ENCODE peak calls at places on chromosomes 7 and 10, in six cellular contexts. U, B, Y, D, A and T are unnamed samples.

GRCh38 chr7:148983220-148984146 is 44.8 kb downstream of the PDIA4 start:
- DNase-seq in U (peak), B (peak), Y (peak), D (peak), A (peak), T (peak)

GRCh38 chr7:148814938-148815559 is 69.0 kb downstream of the EZH2 start:
- DNase-seq in U (no peak), B (no peak), Y (no peak), D (no peak), A (no peak), T (no peak)

GRCh38 chr7:82057476-82057875 is 287.6 kb upstream of the HGF start:
- DNase-seq in U (no peak), B (no peak), Y (no peak), D (peak), A (no peak), T (no peak)

GRCh38 chr10:78756604-78757442 is 311.9 kb upstream of the ZMIZ1 start:
- DNase-seq in U (peak), B (peak), Y (no peak), D (peak), A (no peak), T (no peak)

GRCh38 chr10:60271319-60272040 is 118.2 kb downstream of the ANK3 start:
- DNase-seq in U (no peak), B (no peak), Y (no peak), D (no peak), A (no peak), T (no peak)

GRCh38 chr7:128148676-128149075 is 92.4 kb upstream of the LEP start:
- DNase-seq in U (no peak), B (no peak), Y (no peak), D (no peak), A (peak), T (peak)

GRCh38 chr7:143303733-143304132 is 12.2 kb upstream of the CLCN1 start:
- DNase-seq in U (no peak), B (no peak), Y (no peak), D (no peak), A (no peak), T (no peak)

GRCh38 chr7:41182782-41183181 is 520.1 kb downstream of the INHBA start:
- DNase-seq in U (no peak), B (no peak), Y (no peak), D (no peak), A (no peak), T (no peak)

GRCh38 chr10:44397476-44398225 is 12.8 kb upstream of the CXCL12 start:
- DNase-seq in U (no peak), B (no peak), Y (no peak), D (no peak), A (no peak), T (no peak)

GRCh38 chr7:18345641-18346234 is 149.8 kb upstream of the HDAC9 start:
- DNase-seq in U (peak), B (peak), Y (no peak), D (peak), A (peak), T (peak)